ENCODE peak calls at places on chromosome 7, in seven cellular contexts. B is lung; K is fibroblast of pulmonary artery; G is left kidney; T is stimulated activated CD4-positive, alpha-beta T cell treated with anti-CD3 and anti-CD28 coated beads, Interleukin-12 subunit alpha, Interleukin-12 subunit beta, amount 100 ng/mL, for 4 hours; D is effector memory CD8-positive, alpha-beta T cell; R is germinal center. I is an unnamed sample.

GRCh38 chr7:2843711-2844152 is 376 bp downstream of the GNA12 start:
- DNase-seq in B (no peak), K (peak), G (peak), T (peak), D (peak), R (peak), I (peak)

GRCh38 chr7:124723012-124723411 is 42.6 kb downstream of the GPR37 start:
- DNase-seq in B (no peak), K (peak), G (no peak), T (no peak), D (no peak), R (no peak), I (peak)

GRCh38 chr7:139502226-139502625 is 18.8 kb upstream of the KLRG2 start:
- DNase-seq in B (no peak), K (no peak), G (no peak), T (no peak), D (no peak), R (no peak), I (no peak)

GRCh38 chr7:81525901-81526300 is 243.9 kb downstream of the HGF start:
- DNase-seq in B (no peak), K (peak), G (no peak), T (no peak), D (no peak), R (no peak), I (no peak)

GRCh38 chr7:157702311-157703023 is 365.7 kb downstream of the DNAJB6 start:
- DNase-seq in B (no peak), K (no peak), G (no peak), T (no peak), D (no peak), R (no peak), I (no peak)

GRCh38 chr7:88324699-88325098 is 18.0 kb upstream of the STEAP4 start:
- DNase-seq in B (no peak), K (no peak), G (no peak), T (no peak), D (no peak), R (no peak), I (no peak)

GRCh38 chr7:44676776-44677175 is 70.3 kb downstream of the OGDH start:
- DNase-seq in B (no peak), K (no peak), G (no peak), T (no peak), D (no peak), R (no peak), I (no peak)

GRCh38 chr7:620052-620451 is 100.4 kb upstream of the PDGFA start:
- DNase-seq in B (no peak), K (peak), G (no peak), T (no peak), D (no peak), R (no peak), I (peak)

GRCh38 chr7:124784879-124785818 is 19.6 kb upstream of the GPR37 start:
- DNase-seq in B (no peak), K (peak), G (peak), T (no peak), D (no peak), R (peak), I (peak)

GRCh38 chr7:16657656-16658279 is 11.8 kb downstream of the BZW2 start:
- DNase-seq in B (no peak), K (peak), G (peak), T (no peak), D (no peak), R (no peak), I (peak)

GRCh38 chr7:12138421-12138820 is 72.7 kb upstream of the TMEM106B start:
- DNase-seq in B (no peak), K (no peak), G (no peak), T (no peak), D (no peak), R (no peak), I (no peak)

GRCh38 chr7:44565097-44565794 is 8.5 kb downstream of the DDX56 start:
- DNase-seq in B (peak), K (peak), G (peak), T (peak), D (peak), R (peak), I (peak)

GRCh38 chr7:133742709-133743538 is 384.2 kb upstream of the LRGUK start:
- DNase-seq in B (no peak), K (peak), G (peak), T (no peak), D (no peak), R (peak), I (peak)

GRCh38 chr7:130154131-130154500 is 51.1 kb downstream of the TMEM209 start:
- DNase-seq in B (peak), K (no peak), G (peak), T (no peak), D (no peak), R (no peak), I (no peak)

GRCh38 chr7:123797673-123798526 is 47.1 kb upstream of the HYAL4 start:
- DNase-seq in B (peak), K (peak), G (peak), T (no peak), D (no peak), R (no peak), I (peak)

GRCh38 chr7:114182837-114183236 is 231.8 kb upstream of the FOXP2 start:
- DNase-seq in B (no peak), K (no peak), G (peak), T (no peak), D (no peak), R (no peak), I (no peak)

GRCh38 chr7:107233174-107233573 is 64.4 kb downstream of the HBP1 start:
- DNase-seq in B (no peak), K (no peak), G (no peak), T (no peak), D (no peak), R (no peak), I (no peak)

GRCh38 chr7:157795631-157796030 is 458.8 kb downstream of the DNAJB6 start:
- DNase-seq in B (no peak), K (no peak), G (no peak), T (no peak), D (no peak), R (no peak), I (no peak)

GRCh38 chr7:135282621-135283295 is 49.1 kb downstream of the STRA8 start:
- DNase-seq in B (no peak), K (peak), G (no peak), T (no peak), D (no peak), R (no peak), I (no peak)

GRCh38 chr7:54541941-54542618 is at the start of gene VSTM2A:
- DNase-seq in B (no peak), K (no peak), G (peak), T (no peak), D (no peak), R (no peak), I (no peak)

GRCh38 chr7:5234852-5235831 is 45.1 kb downstream of the WIPI2 start:
- DNase-seq in B (no peak), K (no peak), G (peak), T (no peak), D (no peak), R (no peak), I (no peak)

GRCh38 chr7:99004216-99004615 is 125.9 kb downstream of the TRRAP start:
- DNase-seq in B (peak), K (peak), G (no peak), T (no peak), D (no peak), R (no peak), I (no peak)

GRCh38 chr7:124032369-124033092 is at the start of gene TMEM229A:
- DNase-seq in B (no peak), K (peak), G (peak), T (no peak), D (no peak), R (peak), I (peak)

GRCh38 chr7:35258125-35258890 is 4.4 kb upstream of the TBX20 start:
- DNase-seq in B (no peak), K (peak), G (peak), T (no peak), D (no peak), R (no peak), I (no peak)

GRCh38 chr7:1569016-1569415 is 816 bp downstream of the PSMG3 start:
- DNase-seq in B (no peak), K (no peak), G (no peak), T (no peak), D (peak), R (no peak), I (peak)

GRCh38 chr7:155296788-155297516 is 726 bp upstream of the INSIG1 start:
- DNase-seq in B (peak), K (peak), G (no peak), T (peak), D (peak), R (peak), I (peak)

GRCh38 chr7:155947051-155947450 is 134.8 kb upstream of the SHH start:
- DNase-seq in B (no peak), K (peak), G (peak), T (no peak), D (no peak), R (no peak), I (no peak)

GRCh38 chr7:93509303-93509702 is 65.2 kb downstream of the CALCR start:
- DNase-seq in B (no peak), K (no peak), G (no peak), T (no peak), D (no peak), R (no peak), I (no peak)

GRCh38 chr7:50557114-50557513 is 8.1 kb downstream of the DDC start:
- DNase-seq in B (no peak), K (no peak), G (no peak), T (no peak), D (no peak), R (no peak), I (no peak)

GRCh38 chr7:129271500-129272355 is 46.9 kb downstream of the AHCYL2 start:
- DNase-seq in B (peak), K (peak), G (peak), T (peak), D (peak), R (peak), I (peak)

GRCh38 chr7:85160223-85160622 is 26.6 kb downstream of the SEMA3D start:
- DNase-seq in B (no peak), K (no peak), G (no peak), T (no peak), D (no peak), R (no peak), I (peak)

GRCh38 chr7:66371096-66371824 is 166.1 kb downstream of the TPST1 start:
- DNase-seq in B (no peak), K (no peak), G (no peak), T (no peak), D (no peak), R (no peak), I (no peak)

GRCh38 chr7:138935438-138936079 is 45.6 kb downstream of the KIAA1549 start:
- DNase-seq in B (no peak), K (peak), G (peak), T (no peak), D (no peak), R (no peak), I (peak)

GRCh38 chr7:16264036-16264435 is 157.3 kb downstream of the CRPPA start:
- DNase-seq in B (no peak), K (no peak), G (no peak), T (no peak), D (no peak), R (no peak), I (no peak)

GRCh38 chr7:42639930-42640329 is 271.9 kb downstream of the C7orf25 start:
- DNase-seq in B (no peak), K (no peak), G (no peak), T (no peak), D (no peak), R (no peak), I (no peak)

GRCh38 chr7:45259966-45260646 is 102.5 kb downstream of the RAMP3 start:
- DNase-seq in B (peak), K (peak), G (peak), T (peak), D (peak), R (peak), I (peak)

GRCh38 chr7:126426652-126427051 is 826.1 kb downstream of the GRM8 start:
- DNase-seq in B (no peak), K (no peak), G (no peak), T (no peak), D (no peak), R (no peak), I (no peak)